ENCODE peak calls at places on chromosomes 5 and 9, in five cellular contexts. V is breast epithelium, S is astrocyte, R is H9, K is cardiac muscle cell. W is an unnamed sample.

GRCh38 chr5:73985145-73985544 is 359.1 kb downstream of the ARHGEF28 start:
- DNase-seq in V (peak; percentile 70), S (peak; percentile 20), R (no peak), K (no peak), W (no peak)

GRCh38 chr9:76604171-76604570 is 145.2 kb downstream of the GCNT1 start:
- DNase-seq in V (no peak), S (no peak), R (no peak), K (no peak), W (no peak)

GRCh38 chr5:10489810-10490426 is 48.2 kb downstream of the ROPN1L start:
- DNase-seq in V (no peak), S (no peak), R (no peak), K (no peak), W (no peak)

GRCh38 chr9:7121055-7121454 is 363.3 kb downstream of the KDM4C start:
- DNase-seq in V (no peak), S (peak; percentile 17), R (no peak), K (no peak), W (no peak)

GRCh38 chr9:96122756-96123155 is 179.2 kb downstream of the HSD17B3 start:
- DNase-seq in V (no peak), S (peak; percentile 64), R (no peak), K (no peak), W (no peak)

GRCh38 chr9:112061152-112061740 is 113.9 kb downstream of the SUSD1 start:
- DNase-seq in V (peak; percentile 39), S (peak; percentile 99), R (no peak), K (no peak), W (no peak)

GRCh38 chr9:73441890-73442818 is 290.5 kb downstream of the ANXA1 start:
- DNase-seq in V (no peak), S (peak; percentile 76), R (peak; percentile 52), K (no peak), W (peak; percentile 39)

GRCh38 chr5:146620663-146621051 is 104.7 kb upstream of the GPR151 start:
- DNase-seq in V (no peak), S (no peak), R (peak; percentile 51), K (peak; percentile 70), W (no peak)

GRCh38 chr5:67058998-67059746 is 137.4 kb downstream of the CD180 start:
- DNase-seq in V (no peak), S (no peak), R (peak; percentile 71), K (peak; percentile 85), W (peak; percentile 29)

GRCh38 chr9:98502311-98502975 is 206.3 kb downstream of the GABBR2 start:
- DNase-seq in V (no peak), S (peak; percentile 62), R (peak; percentile 24), K (no peak), W (no peak)

GRCh38 chr9:112890106-112891081 is at the start of gene SLC46A2:
- DNase-seq in V (no peak), S (no peak), R (peak; percentile 69), K (peak; percentile 45), W (no peak)

GRCh38 chr5:102792705-102793104 is 37.6 kb downstream of the PAM start:
- DNase-seq in V (no peak), S (no peak), R (no peak), K (no peak), W (no peak)

GRCh38 chr5:157172408-157172807 is 6.3 kb upstream of the GARIN3 start:
- DNase-seq in V (no peak), S (no peak), R (no peak), K (no peak), W (no peak)

GRCh38 chr5:146653560-146653959 is 137.6 kb upstream of the GPR151 start:
- DNase-seq in V (no peak), S (no peak), R (no peak), K (no peak), W (no peak)

GRCh38 chr5:122076669-122077450 is 1.2 kb downstream of the LOX start:
- DNase-seq in V (peak; percentile 69), S (peak; percentile 67), R (peak; percentile 88), K (peak; percentile 81), W (peak; percentile 54)

GRCh38 chr5:142979636-142980035 is 209.5 kb downstream of the ARHGAP26 start:
- DNase-seq in V (no peak), S (no peak), R (peak; percentile 44), K (no peak), W (no peak)

GRCh38 chr9:112751059-112751795 is 667 bp downstream of the SNX30 start:
- DNase-seq in V (peak; percentile 41), S (peak; percentile 83), R (peak; percentile 75), K (peak; percentile 69), W (no peak)

GRCh38 chr5:77993799-77994318 is 217.7 kb upstream of the TBCA start:
- DNase-seq in V (no peak), S (no peak), R (no peak), K (no peak), W (no peak)

GRCh38 chr9:137416563-137417151 is 6.3 kb downstream of the EXD3 start:
- DNase-seq in V (no peak), S (no peak), R (peak; percentile 30), K (no peak), W (no peak)
- H3K4me1 ChIP-seq in V (peaks cover 7% of the 10 kb centered on the region), S (peaks cover 15% of the 10 kb centered on the region), R (no peaks in the 10 kb centered on the region), K (peaks cover 4% of the 10 kb centered on the region), W (no peaks in the 10 kb centered on the region)

GRCh38 chr9:21589344-21590056 is 107.4 kb upstream of the IFNE start:
- DNase-seq in V (no peak), S (no peak), R (no peak), K (no peak), W (no peak)
- H3K27ac ChIP-seq in V (no peak overlapping the region), S (peak overlapping the region; percentile 12), R (no peak overlapping the region), K (no peak overlapping the region), W (no peak overlapping the region)

GRCh38 chr5:179828756-179829421 is 8.2 kb downstream of the SQSTM1 start:
- DNase-seq in V (no peak), S (no peak), R (no peak), K (no peak), W (no peak)
- H3K4me1 ChIP-seq in V (peaks cover 5% of the 10 kb centered on the region), S (peaks cover 4% of the 10 kb centered on the region), R (peaks cover 9% of the 10 kb centered on the region), K (no peaks in the 10 kb centered on the region), W (peaks cover 2% of the 10 kb centered on the region)

GRCh38 chr9:130443456-130443801 is 1.3 kb upstream of the ASS1 start:
- DNase-seq in V (no peak), S (no peak), R (no peak), K (no peak), W (no peak)
- H3K27ac ChIP-seq in V (peak overlapping the region; percentile 92), S (no peak overlapping the region), R (no peak overlapping the region), K (no peak overlapping the region), W (no peak overlapping the region)

GRCh38 chr9:69577123-69577522 is 95.0 kb downstream of the APBA1 start:
- DNase-seq in V (no peak), S (no peak), R (no peak), K (no peak), W (no peak)
- H3K4me1 ChIP-seq in V (no peaks in the 10 kb centered on the region), S (peaks cover 12% of the 10 kb centered on the region), R (no peaks in the 10 kb centered on the region), K (peaks cover 18% of the 10 kb centered on the region), W (no peaks in the 10 kb centered on the region)

GRCh38 chr5:79753863-79754645 is 64.4 kb downstream of the CMYA5 start:
- DNase-seq in V (no peak), S (no peak), R (no peak), K (no peak), W (no peak)
- H3K27ac ChIP-seq in V (no peak overlapping the region), S (no peak overlapping the region), R (no peak overlapping the region), K (no peak overlapping the region), W (no peak overlapping the region)

GRCh38 chr9:133168432-133168831 is 4.7 kb upstream of the GBGT1 start:
- DNase-seq in V (no peak), S (no peak), R (no peak), K (no peak), W (no peak)

GRCh38 chr9:133173056-133173455 is 9.3 kb upstream of the GBGT1 start:
- DNase-seq in V (no peak), S (no peak), R (no peak), K (no peak), W (no peak)

GRCh38 chr9:133169102-133169501 is 5.4 kb upstream of the GBGT1 start:
- DNase-seq in V (no peak), S (no peak), R (no peak), K (no peak), W (no peak)

GRCh38 chr9:133171161-133171955 is 7.6 kb upstream of the GBGT1 start:
- DNase-seq in V (no peak), S (no peak), R (no peak), K (no peak), W (no peak)

DNA sequence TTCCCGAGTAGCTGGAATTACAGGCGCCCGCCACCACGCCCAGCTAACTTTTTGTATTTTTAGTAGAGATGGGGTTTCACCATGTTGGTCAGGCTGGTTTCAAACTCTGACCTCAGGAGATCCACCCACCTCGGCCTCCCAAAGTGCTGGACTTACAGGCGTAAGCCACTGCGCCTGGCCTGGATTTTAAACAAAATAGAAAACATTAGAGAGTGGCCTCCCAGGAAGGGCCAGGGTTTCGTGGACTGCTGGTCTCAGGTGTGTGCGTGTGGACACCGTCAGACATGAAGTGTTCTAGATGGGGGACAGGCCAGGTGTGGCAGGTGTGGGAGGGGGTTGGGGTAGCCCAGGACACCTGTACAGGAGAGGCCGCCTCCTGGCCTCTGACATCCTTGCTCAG is 7.0 kb upstream of the GBGT1 start:
- DNase-seq in V (no peak), S (no peak), R (no peak), K (no peak), W (no peak)
- H3K4me1 ChIP-seq in V (no peaks in the 10 kb centered on the region), S (no peaks in the 10 kb centered on the region), R (no peaks in the 10 kb centered on the region), K (no peaks in the 10 kb centered on the region), W (no peaks in the 10 kb centered on the region)

GRCh38 chr9:133782157-133783130 is 44.3 kb upstream of the SARDH start:
- DNase-seq in V (peak; percentile 64), S (peak; percentile 33), R (peak; percentile 81), K (peak; percentile 88), W (peak; percentile 52)
- H3K27ac ChIP-seq in V (no peak overlapping the region), S (no peak overlapping the region), R (no peak overlapping the region), K (no peak overlapping the region), W (no peak overlapping the region)